ENCODE peak calls at places on chromosomes 16 and 17, in eight cellular contexts. One of them, this sample, is unnamed.

GRCh38 chr16:27676807-27677206 is 126.9 kb downstream of the KATNIP start:
- DNase-seq in neural crest cell: no peak
- DNase-seq in Peyer's patch: no peak
- DNase-seq in WTC11: no peak
- DNase-seq in IMR-90: peak
- DNase-seq in uterus: no peak
- DNase-seq in sigmoid colon: no peak
- DNase-seq in kidney: no peak
- DNase-seq in this sample: no peak

GRCh38 chr17:8542599-8542998 is 87.9 kb downstream of the MYH10 start:
- DNase-seq in neural crest cell: no peak
- DNase-seq in Peyer's patch: no peak
- DNase-seq in WTC11: no peak
- DNase-seq in IMR-90: no peak
- DNase-seq in uterus: no peak
- DNase-seq in sigmoid colon: no peak
- DNase-seq in kidney: no peak
- DNase-seq in this sample: no peak

GRCh38 chr16:55503726-55504553 is 4.9 kb upstream of the LPCAT2 start:
- DNase-seq in neural crest cell: no peak
- DNase-seq in Peyer's patch: no peak
- DNase-seq in WTC11: no peak
- DNase-seq in IMR-90: no peak
- DNase-seq in uterus: no peak
- DNase-seq in sigmoid colon: no peak
- DNase-seq in kidney: no peak
- DNase-seq in this sample: no peak

GRCh38 chr17:16962804-16963203 is 9.1 kb downstream of the TNFRSF13B start:
- DNase-seq in neural crest cell: no peak
- DNase-seq in Peyer's patch: no peak
- DNase-seq in WTC11: no peak
- DNase-seq in IMR-90: no peak
- DNase-seq in uterus: no peak
- DNase-seq in sigmoid colon: peak
- DNase-seq in kidney: no peak
- DNase-seq in this sample: no peak

GRCh38 chr17:50872710-50873424 is 6.7 kb upstream of the TOB1 start:
- DNase-seq in neural crest cell: no peak
- DNase-seq in Peyer's patch: no peak
- DNase-seq in WTC11: no peak
- DNase-seq in IMR-90: peak
- DNase-seq in uterus: no peak
- DNase-seq in sigmoid colon: peak
- DNase-seq in kidney: no peak
- DNase-seq in this sample: no peak

GRCh38 chr16:88359008-88359407 is 23.8 kb upstream of the ZNF469 start:
- DNase-seq in neural crest cell: no peak
- DNase-seq in Peyer's patch: no peak
- DNase-seq in WTC11: no peak
- DNase-seq in IMR-90: no peak
- DNase-seq in uterus: no peak
- DNase-seq in sigmoid colon: peak
- DNase-seq in kidney: peak
- DNase-seq in this sample: peak

GRCh38 chr17:29107933-29108805 is 65.2 kb downstream of the PIPOX start:
- DNase-seq in neural crest cell: no peak
- DNase-seq in Peyer's patch: no peak
- DNase-seq in WTC11: no peak
- DNase-seq in IMR-90: no peak
- DNase-seq in uterus: no peak
- DNase-seq in sigmoid colon: no peak
- DNase-seq in kidney: peak
- DNase-seq in this sample: no peak

GRCh38 chr16:23712976-23713375 is at the start of gene ERN2:
- DNase-seq in neural crest cell: no peak
- DNase-seq in Peyer's patch: no peak
- DNase-seq in WTC11: peak
- DNase-seq in IMR-90: no peak
- DNase-seq in uterus: no peak
- DNase-seq in sigmoid colon: no peak
- DNase-seq in kidney: no peak
- DNase-seq in this sample: peak

GRCh38 chr16:66843191-66843590 is 1.0 kb upstream of the CA7 start:
- DNase-seq in neural crest cell: no peak
- DNase-seq in Peyer's patch: no peak
- DNase-seq in WTC11: no peak
- DNase-seq in IMR-90: no peak
- DNase-seq in uterus: no peak
- DNase-seq in sigmoid colon: no peak
- DNase-seq in kidney: no peak
- DNase-seq in this sample: no peak

GRCh38 chr16:3086596-3087242 is 12.4 kb downstream of the ZSCAN10 start:
- DNase-seq in neural crest cell: no peak
- DNase-seq in Peyer's patch: no peak
- DNase-seq in WTC11: no peak
- DNase-seq in IMR-90: no peak
- DNase-seq in uterus: no peak
- DNase-seq in sigmoid colon: no peak
- DNase-seq in kidney: peak
- DNase-seq in this sample: no peak

GRCh38 chr17:51876986-51877385 is 281.5 kb downstream of the CA10 start:
- DNase-seq in neural crest cell: no peak
- DNase-seq in Peyer's patch: no peak
- DNase-seq in WTC11: no peak
- DNase-seq in IMR-90: no peak
- DNase-seq in uterus: no peak
- DNase-seq in sigmoid colon: no peak
- DNase-seq in kidney: no peak
- DNase-seq in this sample: no peak

GRCh38 chr16:1533443-1533951 is at the start of gene TMEM204:
- DNase-seq in neural crest cell: no peak
- DNase-seq in Peyer's patch: peak
- DNase-seq in WTC11: no peak
- DNase-seq in IMR-90: peak
- DNase-seq in uterus: peak
- DNase-seq in sigmoid colon: peak
- DNase-seq in kidney: peak
- DNase-seq in this sample: no peak

GRCh38 chr17:64377769-64378282 is 12.8 kb downstream of the PECAM1 start:
- DNase-seq in neural crest cell: no peak
- DNase-seq in Peyer's patch: no peak
- DNase-seq in WTC11: no peak
- DNase-seq in IMR-90: peak
- DNase-seq in uterus: no peak
- DNase-seq in sigmoid colon: no peak
- DNase-seq in kidney: no peak
- DNase-seq in this sample: no peak

GRCh38 chr16:2811703-2812471 is 5.2 kb upstream of the PRSS21 start:
- DNase-seq in neural crest cell: no peak
- DNase-seq in Peyer's patch: no peak
- DNase-seq in WTC11: no peak
- DNase-seq in IMR-90: no peak
- DNase-seq in uterus: no peak
- DNase-seq in sigmoid colon: peak
- DNase-seq in kidney: no peak
- DNase-seq in this sample: no peak

GRCh38 chr16:68737046-68737729 is at the start of gene CDH1:
- DNase-seq in neural crest cell: no peak
- DNase-seq in Peyer's patch: no peak
- DNase-seq in WTC11: peak
- DNase-seq in IMR-90: no peak
- DNase-seq in uterus: no peak
- DNase-seq in sigmoid colon: no peak
- DNase-seq in kidney: peak
- DNase-seq in this sample: peak

GRCh38 chr16:48720266-48720665 is 110.3 kb upstream of the N4BP1 start:
- DNase-seq in neural crest cell: peak
- DNase-seq in Peyer's patch: no peak
- DNase-seq in WTC11: peak
- DNase-seq in IMR-90: peak
- DNase-seq in uterus: no peak
- DNase-seq in sigmoid colon: no peak
- DNase-seq in kidney: no peak
- DNase-seq in this sample: no peak

GRCh38 chr16:69204106-69204655 is 17.2 kb downstream of the SNTB2 start:
- DNase-seq in neural crest cell: no peak
- DNase-seq in Peyer's patch: no peak
- DNase-seq in WTC11: no peak
- DNase-seq in IMR-90: no peak
- DNase-seq in uterus: no peak
- DNase-seq in sigmoid colon: no peak
- DNase-seq in kidney: no peak
- DNase-seq in this sample: no peak

GRCh38 chr17:49823614-49824013 is 24.3 kb downstream of the TAC4 start:
- DNase-seq in neural crest cell: no peak
- DNase-seq in Peyer's patch: no peak
- DNase-seq in WTC11: no peak
- DNase-seq in IMR-90: peak
- DNase-seq in uterus: no peak
- DNase-seq in sigmoid colon: no peak
- DNase-seq in kidney: no peak
- DNase-seq in this sample: no peak

GRCh38 chr16:4788489-4788889 is 344 bp upstream of the SEPTIN12 start:
- DNase-seq in neural crest cell: no peak
- DNase-seq in Peyer's patch: no peak
- DNase-seq in WTC11: no peak
- DNase-seq in IMR-90: no peak
- DNase-seq in uterus: no peak
- DNase-seq in sigmoid colon: no peak
- DNase-seq in kidney: no peak
- DNase-seq in this sample: no peak

GRCh38 chr17:58703137-58703846 is 10.9 kb downstream of the RAD51C start:
- DNase-seq in neural crest cell: no peak
- DNase-seq in Peyer's patch: no peak
- DNase-seq in WTC11: no peak
- DNase-seq in IMR-90: peak
- DNase-seq in uterus: no peak
- DNase-seq in sigmoid colon: no peak
- DNase-seq in kidney: no peak
- DNase-seq in this sample: no peak

GRCh38 chr17:74485841-74486240 is 19.4 kb downstream of the CD300A start:
- DNase-seq in neural crest cell: no peak
- DNase-seq in Peyer's patch: no peak
- DNase-seq in WTC11: no peak
- DNase-seq in IMR-90: no peak
- DNase-seq in uterus: no peak
- DNase-seq in sigmoid colon: no peak
- DNase-seq in kidney: no peak
- DNase-seq in this sample: no peak
- TF ChIP-seq CTCF in neural crest cell: no peak
- TF ChIP-seq CTCF in Peyer's patch: no peak
- TF ChIP-seq CTCF in WTC11: no peak
- TF ChIP-seq CTCF in IMR-90: no peak
- TF ChIP-seq CTCF in uterus: no peak
- TF ChIP-seq CTCF in sigmoid colon: no peak
- TF ChIP-seq CTCF in kidney: no peak
- TF ChIP-seq CTCF in this sample: no peak

GRCh38 chr16:13767215-13767614 is 152.7 kb upstream of the ERCC4 start:
- DNase-seq in neural crest cell: no peak
- DNase-seq in Peyer's patch: no peak
- DNase-seq in WTC11: no peak
- DNase-seq in IMR-90: no peak
- DNase-seq in uterus: no peak
- DNase-seq in sigmoid colon: no peak
- DNase-seq in kidney: no peak
- DNase-seq in this sample: no peak
- TF ChIP-seq CTCF in neural crest cell: peak
- TF ChIP-seq CTCF in Peyer's patch: no peak
- TF ChIP-seq CTCF in WTC11: no peak
- TF ChIP-seq CTCF in IMR-90: no peak
- TF ChIP-seq CTCF in uterus: no peak
- TF ChIP-seq CTCF in sigmoid colon: no peak
- TF ChIP-seq CTCF in kidney: peak
- TF ChIP-seq CTCF in this sample: no peak

DNA sequence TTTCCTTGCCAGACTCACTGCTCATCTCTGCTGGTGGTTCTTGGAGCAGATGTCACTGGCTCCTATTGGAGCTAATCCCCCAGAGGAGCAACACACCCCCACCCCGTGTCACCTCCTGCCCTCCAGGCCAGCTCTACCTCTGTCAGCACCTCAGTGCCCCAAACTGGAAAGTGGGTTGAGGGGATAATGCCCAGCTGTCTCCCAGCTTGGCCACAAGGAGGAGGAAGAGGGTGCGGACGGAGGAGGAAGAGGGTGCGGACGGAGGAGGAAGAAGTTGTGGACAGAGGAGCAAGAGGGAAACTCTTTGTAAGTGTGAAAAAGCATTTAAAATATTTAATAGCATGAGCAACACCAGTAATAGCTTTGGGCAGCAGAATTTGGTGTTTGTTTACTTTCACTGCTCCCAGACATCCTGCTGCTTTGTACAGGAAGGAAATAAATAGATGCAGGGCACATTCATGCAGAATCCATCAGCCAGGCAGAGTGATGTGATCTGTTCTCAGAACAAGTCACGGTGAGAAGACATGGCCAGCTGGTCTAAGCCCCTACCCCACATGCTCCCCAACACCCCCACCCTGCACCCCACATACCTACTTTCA is 82.5 kb downstream of the C17orf67 start:
- DNase-seq in neural crest cell: no peak
- DNase-seq in Peyer's patch: no peak
- DNase-seq in WTC11: no peak
- DNase-seq in IMR-90: no peak
- DNase-seq in uterus: no peak
- DNase-seq in sigmoid colon: no peak
- DNase-seq in kidney: no peak
- DNase-seq in this sample: no peak
- TF ChIP-seq CTCF in neural crest cell: no peak
- TF ChIP-seq CTCF in Peyer's patch: no peak
- TF ChIP-seq CTCF in WTC11: no peak
- TF ChIP-seq CTCF in IMR-90: no peak
- TF ChIP-seq CTCF in uterus: no peak
- TF ChIP-seq CTCF in sigmoid colon: no peak
- TF ChIP-seq CTCF in kidney: no peak
- TF ChIP-seq CTCF in this sample: no peak

DNA sequence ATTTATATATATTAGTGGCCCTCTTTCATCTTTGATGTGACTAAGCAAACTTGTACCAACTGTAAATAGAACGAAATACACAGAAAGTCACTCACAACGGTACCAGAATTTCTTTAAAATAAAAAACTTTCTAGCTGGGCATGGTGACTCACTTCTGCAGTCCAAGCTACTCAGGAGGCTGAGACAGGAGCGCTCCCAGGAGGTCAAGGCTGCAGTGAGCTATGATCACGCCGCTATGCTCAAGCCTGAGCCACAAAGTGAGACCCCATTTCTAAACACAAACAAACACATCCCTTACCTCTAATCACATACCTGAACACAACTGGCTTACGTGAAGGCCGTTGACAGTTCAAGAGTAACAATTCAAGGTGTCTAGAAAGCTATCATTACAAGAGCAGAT is 29.7 kb downstream of the STAT5B start:
- DNase-seq in neural crest cell: no peak
- DNase-seq in Peyer's patch: no peak
- DNase-seq in WTC11: no peak
- DNase-seq in IMR-90: peak
- DNase-seq in uterus: no peak
- DNase-seq in sigmoid colon: peak
- DNase-seq in kidney: no peak
- DNase-seq in this sample: no peak
- TF ChIP-seq CTCF in neural crest cell: no peak
- TF ChIP-seq CTCF in Peyer's patch: no peak
- TF ChIP-seq CTCF in WTC11: no peak
- TF ChIP-seq CTCF in IMR-90: peak
- TF ChIP-seq CTCF in uterus: no peak
- TF ChIP-seq CTCF in sigmoid colon: no peak
- TF ChIP-seq CTCF in kidney: no peak
- TF ChIP-seq CTCF in this sample: no peak